ENCODE peak calls at places on chromosomes 3 and 15, in seven cellular contexts. Y is neuronal stem cell, W is IMR-90, R is mesenchymal stem cell, M is H9, P is H1, N is trophoblast cell. X is an unnamed sample.

GRCh38 chr15:60328852-60329443 is 68.8 kb downstream of the ANXA2 start:
- DNase-seq in Y (no peak), W (peak; percentile 37), R (no peak), M (no peak), P (no peak), N (peak; percentile 62), X (no peak)

GRCh38 chr15:80059786-80060489 is 462 bp downstream of the ZFAND6 start:
- DNase-seq in Y (peak; percentile 72), W (peak; percentile 16), R (peak; percentile 47), M (peak; percentile 62), P (peak; percentile 27), N (peak; percentile 62), X (peak; percentile 87)

GRCh38 chr3:123272547-123272946 is 70.8 kb downstream of the SEC22A start:
- DNase-seq in Y (no peak), W (peak; percentile 57), R (peak; percentile 38), M (no peak), P (no peak), N (no peak), X (peak; percentile 77)

GRCh38 chr3:11434017-11434526 is 161.9 kb downstream of the ATG7 start:
- DNase-seq in Y (no peak), W (peak; percentile 73), R (peak; percentile 67), M (no peak), P (no peak), N (peak; percentile 15), X (no peak)

GRCh38 chr3:129003578-129004112 is 2.5 kb downstream of the EFCC1 start:
- DNase-seq in Y (no peak), W (no peak), R (no peak), M (peak; percentile 64), P (no peak), N (peak; percentile 72), X (no peak)

GRCh38 chr3:114896978-114897377 is 250.1 kb downstream of the ZBTB20 start:
- DNase-seq in Y (no peak), W (no peak), R (no peak), M (no peak), P (no peak), N (no peak), X (no peak)

GRCh38 chr15:33913459-33913858 is 54.8 kb upstream of the CHRM5 start:
- DNase-seq in Y (no peak), W (peak; percentile 57), R (no peak), M (no peak), P (no peak), N (no peak), X (no peak)

GRCh38 chr15:79849789-79850188 is 47.0 kb downstream of the MTHFS start:
- DNase-seq in Y (peak; percentile 21), W (peak; percentile 52), R (peak; percentile 52), M (peak; percentile 60), P (no peak), N (peak; percentile 77), X (peak; percentile 79)

GRCh38 chr15:57527382-57528091 is 64.2 kb upstream of the MYZAP start:
- DNase-seq in Y (peak; percentile 71), W (peak; percentile 88), R (peak; percentile 88), M (peak; percentile 65), P (peak; percentile 50), N (peak; percentile 91), X (peak; percentile 95)

GRCh38 chr3:188712257-188712924 is 459.4 kb upstream of the TPRG1 start:
- DNase-seq in Y (no peak), W (peak; percentile 92), R (peak; percentile 88), M (no peak), P (no peak), N (peak; percentile 24), X (no peak)

GRCh38 chr15:55774113-55774970 is 31.4 kb upstream of the PRTG start:
- DNase-seq in Y (peak; percentile 62), W (peak; percentile 10), R (peak; percentile 44), M (peak; percentile 79), P (no peak), N (peak; percentile 67), X (peak; percentile 82)

GRCh38 chr3:193938613-193939012 is 197.3 kb upstream of the HES1 start:
- DNase-seq in Y (peak; percentile 74), W (no peak), R (no peak), M (peak; percentile 52), P (no peak), N (no peak), X (peak; percentile 29)

GRCh38 chr3:30315452-30315851 is 290.9 kb upstream of the TGFBR2 start:
- DNase-seq in Y (no peak), W (peak; percentile 44), R (no peak), M (no peak), P (no peak), N (no peak), X (no peak)

GRCh38 chr15:38624248-38625214 is 59.9 kb upstream of the RASGRP1 start:
- DNase-seq in Y (no peak), W (no peak), R (no peak), M (no peak), P (no peak), N (peak; percentile 84), X (no peak)

GRCh38 chr3:126536126-126536525 is 12.2 kb downstream of the CHST13 start:
- DNase-seq in Y (no peak), W (no peak), R (no peak), M (no peak), P (no peak), N (no peak), X (no peak)

GRCh38 chr3:102471001-102471400 is 36.2 kb downstream of the ZPLD1 start:
- DNase-seq in Y (no peak), W (no peak), R (no peak), M (peak; percentile 78), P (peak; percentile 17), N (peak; percentile 15), X (peak; percentile 86)

GRCh38 chr3:93969443-93969842 is 4.3 kb downstream of the PROS1 start:
- DNase-seq in Y (no peak), W (peak; percentile 39), R (peak; percentile 71), M (no peak), P (no peak), N (peak; percentile 51), X (peak; percentile 46)

GRCh38 chr3:120597445-120598049 is 1.4 kb downstream of the NDUFB4 start:
- DNase-seq in Y (no peak), W (no peak), R (peak; percentile 12), M (no peak), P (no peak), N (no peak), X (no peak)

GRCh38 chr3:75220932-75221331 is 443.2 kb upstream of the FRG2C start:
- DNase-seq in Y (no peak), W (no peak), R (no peak), M (no peak), P (no peak), N (no peak), X (no peak)

GRCh38 chr3:17585561-17586325 is 156.7 kb downstream of the TBC1D5 start:
- DNase-seq in Y (peak; percentile 23), W (peak; percentile 7), R (no peak), M (no peak), P (no peak), N (no peak), X (no peak)

GRCh38 chr15:83108266-83109219 is 1.1 kb downstream of the TM6SF1 start:
- DNase-seq in Y (no peak), W (peak; percentile 52), R (peak; percentile 55), M (no peak), P (no peak), N (peak; percentile 30), X (peak; percentile 61)

GRCh38 chr3:12447075-12447474 is 37.2 kb upstream of the TSEN2 start:
- DNase-seq in Y (no peak), W (no peak), R (no peak), M (no peak), P (no peak), N (no peak), X (no peak)

GRCh38 chr3:180119567-180119966 is 82.8 kb upstream of the PEX5L start:
- DNase-seq in Y (no peak), W (no peak), R (no peak), M (no peak), P (no peak), N (no peak), X (no peak)

DNA sequence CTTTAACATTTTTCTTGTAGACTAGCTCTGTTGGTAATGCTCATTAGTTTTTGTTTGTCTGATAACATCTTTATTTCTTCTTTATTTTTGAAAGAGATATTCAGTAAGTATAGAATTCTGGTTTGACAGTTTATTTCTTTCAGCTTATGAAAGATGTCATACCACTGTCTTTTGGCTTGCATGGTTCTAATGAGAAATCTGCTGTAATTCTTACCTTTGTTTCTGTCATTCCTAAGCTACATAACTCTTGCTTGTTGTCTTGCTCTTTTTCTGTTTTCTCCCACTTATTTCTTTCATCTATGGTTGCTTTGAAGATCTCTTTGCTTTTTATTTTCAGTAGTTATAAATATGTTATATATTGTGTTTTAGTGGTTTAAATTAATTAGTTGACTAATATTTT is 87.2 kb upstream of the PEX5L start:
- DNase-seq in Y (no peak), W (no peak), R (no peak), M (no peak), P (no peak), N (no peak), X (no peak)
- H3K4ac ChIP-seq in Y (no peak overlapping the region), W (no peak overlapping the region), R (no peak overlapping the region), M (no peak overlapping the region), P (no peak overlapping the region), N (no peak overlapping the region), X (no peak overlapping the region)

GRCh38 chr15:91855684-91856553 is 2.4 kb downstream of the SLCO3A1 start:
- DNase-seq in Y (peak; percentile 9), W (no peak), R (no peak), M (peak; percentile 92), P (peak; percentile 61), N (no peak), X (peak; percentile 90)

GRCh38 chr15:91855241-91855640 is 1.7 kb downstream of the SLCO3A1 start:
- DNase-seq in Y (no peak), W (no peak), R (no peak), M (no peak), P (no peak), N (no peak), X (no peak)

GRCh38 chr15:91853501-91853967 is at the start of gene SLCO3A1:
- DNase-seq in Y (peak; percentile 64), W (peak; percentile 32), R (peak; percentile 24), M (peak; percentile 68), P (no peak), N (peak; percentile 28), X (peak; percentile 63)

GRCh38 chr15:91853968-91854943 is 748 bp downstream of the SLCO3A1 start:
- DNase-seq in Y (peak; percentile 43), W (no peak), R (no peak), M (peak; percentile 51), P (no peak), N (peak; percentile 27), X (peak; percentile 57)

GRCh38 chr15:91852741-91853500 is 587 bp upstream of the SLCO3A1 start:
- DNase-seq in Y (peak; percentile 68), W (peak; percentile 56), R (peak; percentile 40), M (peak; percentile 68), P (no peak), N (peak; percentile 43), X (peak; percentile 72)
- H2AK5ac ChIP-seq in Y (no peak overlapping the region), W (no peak overlapping the region), R (no peak overlapping the region), M (no peak overlapping the region), P (no peak overlapping the region), N (no peak overlapping the region), X (no peak overlapping the region)

GRCh38 chr3:32452009-32452408 is 50.6 kb downstream of the CMTM6 start:
- DNase-seq in Y (no peak), W (no peak), R (no peak), M (no peak), P (no peak), N (no peak), X (no peak)
- H3K4ac ChIP-seq in Y (no peak overlapping the region), W (no peak overlapping the region), R (no peak overlapping the region), M (no peak overlapping the region), P (no peak overlapping the region), N (no peak overlapping the region), X (no peak overlapping the region)

GRCh38 chr3:140035856-140036255 is 100.9 kb downstream of the CLSTN2 start:
- DNase-seq in Y (no peak), W (no peak), R (no peak), M (no peak), P (no peak), N (no peak), X (peak; percentile 91)

GRCh38 chr3:140031170-140031569 is 96.2 kb downstream of the CLSTN2 start:
- DNase-seq in Y (no peak), W (no peak), R (no peak), M (no peak), P (no peak), N (no peak), X (no peak)
- H2AK5ac ChIP-seq in Y (no peak overlapping the region), W (no peak overlapping the region), R (no peak overlapping the region), M (no peak overlapping the region), P (no peak overlapping the region), N (no peak overlapping the region), X (no peak overlapping the region)